ENCODE peak calls at places on chromosomes 13 and 19, in four cellular contexts. Y is effector CD4-positive, alpha-beta T cell; X is mesenchymal stem cell; B is germinal center. Z is an unnamed sample.

GRCh38 chr13:42883771-42884170 is 102.4 kb downstream of the FAM216B start:
- DNase-seq in B (no peak), X (peak), Y (no peak), Z (no peak)

GRCh38 chr19:7545904-7546303 is 10.4 kb downstream of the PNPLA6 start:
- DNase-seq in B (no peak), Y (no peak), X (no peak), Z (no peak)

GRCh38 chr19:40191836-40192646 is 815 bp downstream of the MAP3K10 start:
- DNase-seq in B (peak), X (peak), Y (peak), Z (peak)

GRCh38 chr13:98396071-98396710 is 180.7 kb downstream of the STK24 start:
- DNase-seq in X (no peak), Y (no peak), B (no peak), Z (no peak)

GRCh38 chr13:94325660-94326059 is 153.8 kb downstream of the DCT start:
- DNase-seq in X (peak), B (no peak), Y (no peak), Z (no peak)

GRCh38 chr13:101018720-101019119 is 344.1 kb upstream of the TMTC4 start:
- DNase-seq in X (peak), B (no peak), Y (no peak), Z (no peak)

GRCh38 chr19:53823380-53824120 is 564 bp downstream of the NLRP12 start:
- DNase-seq in Y (no peak), X (no peak), B (no peak), Z (no peak)

GRCh38 chr13:97262058-97262457 is 39.9 kb downstream of the MBNL2 start:
- DNase-seq in X (no peak), B (no peak), Y (no peak), Z (no peak)

GRCh38 chr13:96821381-96821780 is 172.9 kb downstream of the OXGR1 start:
- DNase-seq in Y (no peak), X (peak), B (no peak), Z (no peak)

GRCh38 chr19:54893406-54893805 is 12.5 kb upstream of the NCR1 start:
- DNase-seq in Y (no peak), B (no peak), X (no peak), Z (no peak)

Z was measured in OCI-LY7.